ENCODE peak calls at places on chromosomes 13 and 19, in four cellular contexts. One of them, this sample, is unnamed. For H3K4me1, the result is how much of the 10 kb centered on the place peaks cover.

GRCh38 chr19:9151367-9151766 is 11.2 kb downstream of the ZNF317 start:
- DNase-seq in esophagus squamous epithelium: no peak
- DNase-seq in sigmoid colon: no peak
- DNase-seq in fibroblast of lung: no peak
- DNase-seq in this sample: no peak

GRCh38 chr13:25602206-25602605 is 230.4 kb downstream of the ATP8A2 start:
- DNase-seq in esophagus squamous epithelium: no peak
- DNase-seq in sigmoid colon: no peak
- DNase-seq in fibroblast of lung: no peak
- DNase-seq in this sample: no peak

GRCh38 chr13:110182003-110182402 is 125.0 kb downstream of the COL4A1 start:
- DNase-seq in esophagus squamous epithelium: no peak
- DNase-seq in sigmoid colon: peak
- DNase-seq in fibroblast of lung: no peak
- DNase-seq in this sample: no peak

GRCh38 chr19:35077411-35078223 is 36.1 kb downstream of the HPN start:
- DNase-seq in esophagus squamous epithelium: no peak
- DNase-seq in sigmoid colon: no peak
- DNase-seq in fibroblast of lung: no peak
- DNase-seq in this sample: no peak

GRCh38 chr13:106337096-106337495 is 198.4 kb downstream of the EFNB2 start:
- DNase-seq in esophagus squamous epithelium: no peak
- DNase-seq in sigmoid colon: no peak
- DNase-seq in fibroblast of lung: peak
- DNase-seq in this sample: no peak

GRCh38 chr19:1794424-1795185 is 17.5 kb downstream of the ATP8B3 start:
- DNase-seq in esophagus squamous epithelium: no peak
- DNase-seq in sigmoid colon: no peak
- DNase-seq in fibroblast of lung: no peak
- DNase-seq in this sample: no peak

GRCh38 chr13:104530741-104531140 is 1464.5 kb upstream of the SLC10A2 start:
- DNase-seq in esophagus squamous epithelium: no peak
- DNase-seq in sigmoid colon: no peak
- DNase-seq in fibroblast of lung: peak
- DNase-seq in this sample: no peak

GRCh38 chr19:47608908-47609879 is at the start of gene BICRA:
- DNase-seq in esophagus squamous epithelium: peak
- DNase-seq in sigmoid colon: peak
- DNase-seq in fibroblast of lung: peak
- DNase-seq in this sample: no peak

GRCh38 chr19:49436381-49437017 is 4.8 kb downstream of the SLC17A7 start:
- DNase-seq in esophagus squamous epithelium: no peak
- DNase-seq in sigmoid colon: no peak
- DNase-seq in fibroblast of lung: no peak
- DNase-seq in this sample: no peak

GRCh38 chr13:109500146-109500773 is 286.1 kb downstream of the IRS2 start:
- DNase-seq in esophagus squamous epithelium: no peak
- DNase-seq in sigmoid colon: no peak
- DNase-seq in fibroblast of lung: peak
- DNase-seq in this sample: no peak

GRCh38 chr13:79549355-79550106 is 68.6 kb downstream of the NDFIP2 start:
- DNase-seq in esophagus squamous epithelium: no peak
- DNase-seq in sigmoid colon: no peak
- DNase-seq in fibroblast of lung: peak
- DNase-seq in this sample: no peak

GRCh38 chr13:51935326-51936171 is 73.8 kb downstream of the CCDC70 start:
- DNase-seq in esophagus squamous epithelium: no peak
- DNase-seq in sigmoid colon: no peak
- DNase-seq in fibroblast of lung: peak
- DNase-seq in this sample: no peak

GRCh38 chr13:44934724-44935123 is 54.5 kb downstream of the NUFIP1 start:
- DNase-seq in esophagus squamous epithelium: no peak
- DNase-seq in sigmoid colon: no peak
- DNase-seq in fibroblast of lung: peak
- DNase-seq in this sample: peak

GRCh38 chr19:37966211-37967072 is 59.4 kb downstream of the SIPA1L3 start:
- DNase-seq in esophagus squamous epithelium: no peak
- DNase-seq in sigmoid colon: no peak
- DNase-seq in fibroblast of lung: peak
- DNase-seq in this sample: peak

GRCh38 chr13:31198524-31198923 is 1.3 kb upstream of the B3GLCT start:
- DNase-seq in esophagus squamous epithelium: no peak
- DNase-seq in sigmoid colon: no peak
- DNase-seq in fibroblast of lung: no peak
- DNase-seq in this sample: no peak

GRCh38 chr13:106110241-106110855 is 425.1 kb downstream of the EFNB2 start:
- DNase-seq in esophagus squamous epithelium: no peak
- DNase-seq in sigmoid colon: no peak
- DNase-seq in fibroblast of lung: peak
- DNase-seq in this sample: no peak

GRCh38 chr19:33000510-33000909 is 28.5 kb downstream of the FAAP24 start:
- DNase-seq in esophagus squamous epithelium: no peak
- DNase-seq in sigmoid colon: no peak
- DNase-seq in fibroblast of lung: no peak
- DNase-seq in this sample: no peak

GRCh38 chr19:1042689-1043511 is 3.0 kb downstream of the ABCA7 start:
- DNase-seq in esophagus squamous epithelium: no peak
- DNase-seq in sigmoid colon: no peak
- DNase-seq in fibroblast of lung: no peak
- DNase-seq in this sample: no peak

GRCh38 chr13:30576528-30576927 is 41.2 kb upstream of the USPL1 start:
- DNase-seq in esophagus squamous epithelium: no peak
- DNase-seq in sigmoid colon: no peak
- DNase-seq in fibroblast of lung: peak
- DNase-seq in this sample: no peak

GRCh38 chr19:38683393-38684077 is 36.1 kb downstream of the ACTN4 start:
- DNase-seq in esophagus squamous epithelium: no peak
- DNase-seq in sigmoid colon: peak
- DNase-seq in fibroblast of lung: peak
- DNase-seq in this sample: peak

GRCh38 chr19:1106841-1107654 is 3.3 kb downstream of the GPX4 start:
- DNase-seq in esophagus squamous epithelium: no peak
- DNase-seq in sigmoid colon: no peak
- DNase-seq in fibroblast of lung: peak
- DNase-seq in this sample: no peak

GRCh38 chr13:48448963-48449614 is 36.2 kb upstream of the LPAR6 start:
- DNase-seq in esophagus squamous epithelium: no peak
- DNase-seq in sigmoid colon: no peak
- DNase-seq in fibroblast of lung: peak
- DNase-seq in this sample: no peak

GRCh38 chr19:7191946-7192691 is 102.1 kb downstream of the INSR start:
- DNase-seq in esophagus squamous epithelium: no peak
- DNase-seq in sigmoid colon: no peak
- DNase-seq in fibroblast of lung: no peak
- DNase-seq in this sample: no peak

GRCh38 chr13:32415019-32415418 is 12.9 kb downstream of the N4BP2L1 start:
- DNase-seq in esophagus squamous epithelium: no peak
- DNase-seq in sigmoid colon: no peak
- DNase-seq in fibroblast of lung: no peak
- DNase-seq in this sample: no peak

GRCh38 chr13:110467516-110467915 is 94.0 kb downstream of the RAB20 start:
- DNase-seq in esophagus squamous epithelium: no peak
- DNase-seq in sigmoid colon: no peak
- DNase-seq in fibroblast of lung: no peak
- DNase-seq in this sample: no peak

GRCh38 chr19:14375582-14376291 is 5.5 kb upstream of the ADGRE5 start:
- DNase-seq in esophagus squamous epithelium: no peak
- DNase-seq in sigmoid colon: peak
- DNase-seq in fibroblast of lung: no peak
- DNase-seq in this sample: no peak
- H3K4me1 ChIP-seq in esophagus squamous epithelium: half or more
- H3K4me1 ChIP-seq in sigmoid colon: half or more
- H3K4me1 ChIP-seq in fibroblast of lung: under half
- H3K4me1 ChIP-seq in this sample: under half

DNA sequence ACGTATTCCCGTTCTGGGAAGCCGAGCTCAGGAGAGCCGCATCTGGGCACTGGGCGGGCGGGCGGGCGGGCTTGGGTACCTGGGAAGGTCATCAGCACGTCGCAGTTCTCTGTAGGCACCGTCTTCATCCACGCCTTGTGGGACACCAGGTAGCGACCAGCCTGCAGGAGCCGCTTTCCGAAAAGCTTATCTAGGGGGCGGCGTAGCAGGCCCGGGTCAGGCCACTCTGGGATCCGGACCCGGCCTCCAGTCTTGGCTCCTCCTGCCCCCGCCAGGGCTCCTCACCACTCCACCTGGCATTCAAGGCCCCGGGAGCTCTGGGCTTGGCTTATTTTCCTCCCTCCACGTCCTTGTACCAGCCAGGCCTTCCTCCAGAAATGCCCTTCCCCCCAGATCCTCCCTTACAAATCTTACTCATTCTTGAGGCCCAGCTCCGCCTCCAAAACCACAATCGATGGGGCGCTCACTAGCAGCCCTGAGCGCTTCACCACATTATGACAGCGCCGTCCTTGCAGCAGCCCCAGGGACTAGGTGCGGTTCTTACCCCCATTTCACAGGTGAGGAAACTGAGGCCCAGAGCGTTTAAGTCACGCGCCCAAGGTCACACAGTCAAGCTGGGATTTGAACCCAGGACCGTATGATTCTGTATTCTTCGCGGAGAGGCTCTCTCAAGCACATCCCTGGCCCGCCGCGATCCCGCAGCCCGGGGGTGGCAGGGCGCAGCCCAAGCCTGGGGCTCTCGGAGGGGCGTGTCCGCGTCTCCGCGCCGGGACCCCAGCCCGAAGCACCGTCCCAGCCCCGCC is 843 bp downstream of the ANO8 start:
- DNase-seq in esophagus squamous epithelium: no peak
- DNase-seq in sigmoid colon: no peak
- DNase-seq in fibroblast of lung: peak
- DNase-seq in this sample: no peak
- H3K4me1 ChIP-seq in esophagus squamous epithelium: half or more
- H3K4me1 ChIP-seq in sigmoid colon: half or more
- H3K4me1 ChIP-seq in fibroblast of lung: under half
- H3K4me1 ChIP-seq in this sample: under half

DNA sequence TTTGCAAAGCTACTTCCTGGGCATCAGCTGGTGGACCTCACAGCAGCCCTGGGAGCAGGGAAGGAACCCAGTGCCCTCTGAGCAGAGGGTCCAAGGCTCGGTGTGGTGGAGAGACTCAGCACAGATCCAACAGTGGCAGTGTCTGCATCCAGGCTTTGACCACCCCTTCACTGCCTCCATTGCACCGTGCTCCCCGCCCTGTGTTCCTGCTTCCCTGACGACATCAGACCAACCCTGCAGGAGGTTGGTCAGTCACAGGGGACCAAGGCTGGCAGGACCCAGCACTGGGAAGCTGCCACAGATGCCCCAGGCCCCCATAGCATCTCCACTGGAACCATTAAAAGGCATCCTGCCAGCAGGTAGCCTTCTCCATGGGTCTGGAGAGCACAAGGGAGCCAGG is 7.8 kb upstream of the VSTM2B start:
- DNase-seq in esophagus squamous epithelium: no peak
- DNase-seq in sigmoid colon: peak
- DNase-seq in fibroblast of lung: no peak
- DNase-seq in this sample: no peak
- H3K4me1 ChIP-seq in esophagus squamous epithelium: under half
- H3K4me1 ChIP-seq in sigmoid colon: under half
- H3K4me1 ChIP-seq in fibroblast of lung: under half
- H3K4me1 ChIP-seq in this sample: under half

GRCh38 chr19:50716178-50717025 is 3.2 kb downstream of the SHANK1 start:
- DNase-seq in esophagus squamous epithelium: no peak
- DNase-seq in sigmoid colon: no peak
- DNase-seq in fibroblast of lung: no peak
- DNase-seq in this sample: no peak

GRCh38 chr19:50719119-50719435 is 525 bp downstream of the SHANK1 start:
- DNase-seq in esophagus squamous epithelium: no peak
- DNase-seq in sigmoid colon: no peak
- DNase-seq in fibroblast of lung: no peak
- DNase-seq in this sample: no peak

GRCh38 chr19:50718255-50719118 is 1.1 kb downstream of the SHANK1 start:
- DNase-seq in esophagus squamous epithelium: no peak
- DNase-seq in sigmoid colon: no peak
- DNase-seq in fibroblast of lung: no peak
- DNase-seq in this sample: no peak

GRCh38 chr19:50717026-50717723 is 2.4 kb downstream of the SHANK1 start:
- DNase-seq in esophagus squamous epithelium: no peak
- DNase-seq in sigmoid colon: no peak
- DNase-seq in fibroblast of lung: no peak
- DNase-seq in this sample: no peak

DNA sequence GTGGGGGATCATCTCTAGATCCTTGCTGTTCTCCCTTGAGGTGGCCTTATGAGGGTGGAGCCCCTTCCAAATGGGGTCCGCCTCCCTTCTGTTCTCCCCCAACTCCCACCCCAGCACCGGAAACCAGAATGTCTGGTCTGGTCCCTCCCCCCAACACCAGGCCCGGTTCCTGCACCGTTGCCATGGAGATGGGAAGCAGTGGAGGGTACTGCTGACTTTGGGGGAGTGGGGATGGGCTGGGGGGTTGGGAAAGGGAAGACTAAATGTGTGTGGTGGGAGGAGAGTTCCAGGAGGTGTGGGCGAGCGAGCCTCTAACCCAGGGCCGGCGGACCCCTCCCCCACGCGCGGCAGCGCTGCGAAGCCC is 1.7 kb downstream of the SHANK1 start:
- DNase-seq in esophagus squamous epithelium: no peak
- DNase-seq in sigmoid colon: no peak
- DNase-seq in fibroblast of lung: no peak
- DNase-seq in this sample: no peak
- H3K4me1 ChIP-seq in esophagus squamous epithelium: under half
- H3K4me1 ChIP-seq in sigmoid colon: under half
- H3K4me1 ChIP-seq in fibroblast of lung: under half
- H3K4me1 ChIP-seq in this sample: under half

GRCh38 chr19:4015705-4016402 is 8.3 kb downstream of the PIAS4 start:
- DNase-seq in esophagus squamous epithelium: no peak
- DNase-seq in sigmoid colon: peak
- DNase-seq in fibroblast of lung: no peak
- DNase-seq in this sample: no peak
- H3K4me1 ChIP-seq in esophagus squamous epithelium: half or more
- H3K4me1 ChIP-seq in sigmoid colon: half or more
- H3K4me1 ChIP-seq in fibroblast of lung: under half
- H3K4me1 ChIP-seq in this sample: under half

DNA sequence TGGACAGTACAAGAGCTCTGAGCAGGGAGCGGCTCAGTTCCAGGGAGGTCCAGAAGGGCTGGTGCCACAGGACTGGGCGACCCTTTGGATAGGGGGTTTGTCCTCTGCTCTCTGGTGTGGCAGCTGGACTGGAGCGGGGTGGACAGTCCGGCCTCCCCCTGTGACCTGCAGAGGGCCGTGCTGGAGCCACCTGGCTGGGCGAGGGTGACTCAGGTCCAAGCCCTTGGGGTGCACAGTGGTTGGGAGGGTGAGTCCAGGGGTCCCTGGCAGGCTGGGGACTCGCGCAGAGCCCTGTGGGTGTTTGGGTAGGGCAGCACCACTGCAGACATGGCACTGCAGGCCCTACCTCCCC is 7.2 kb downstream of the SSBP4 start:
- DNase-seq in esophagus squamous epithelium: no peak
- DNase-seq in sigmoid colon: no peak
- DNase-seq in fibroblast of lung: no peak
- DNase-seq in this sample: no peak
- H3K4me1 ChIP-seq in esophagus squamous epithelium: half or more
- H3K4me1 ChIP-seq in sigmoid colon: half or more
- H3K4me1 ChIP-seq in fibroblast of lung: under half
- H3K4me1 ChIP-seq in this sample: under half